ENCODE peak calls at places on chromosomes 7 and 10, in ten cellular contexts. N is AG04450, Z is tibial artery, E is neuronal stem cell, O is astrocyte, T is psoas muscle, V is breast epithelium, I is fibroblast of lung, U is ascending aorta, F is heart right ventricle. X is an unnamed sample.
A peak's percentile ranks its signal among the peaks of the same experiment; 100 is the strongest.

GRCh38 chr7:37234928-37235327 is 213.7 kb downstream of the ELMO1 start:
- DNase-seq in N (no peak), V (no peak), O (no peak), Z (no peak), U (no peak), F (no peak), I (no peak), E (peak; percentile 26), T (no peak), X (no peak)

GRCh38 chr10:76311752-76312699 is 880.6 kb downstream of the LRMDA start:
- DNase-seq in I (no peak), E (no peak), T (no peak), N (no peak), Z (peak; percentile 72), U (no peak), V (no peak), O (no peak), F (peak; percentile 27), X (no peak)

GRCh38 chr7:42868456-42868855 is 43.4 kb downstream of the C7orf25 start:
- DNase-seq in T (no peak), V (no peak), E (no peak), U (no peak), Z (no peak), F (no peak), I (peak; percentile 55), O (peak; percentile 47), N (no peak), X (no peak)

GRCh38 chr7:83337050-83337449 is 174.4 kb upstream of the PCLO start:
- DNase-seq in V (no peak), E (no peak), T (no peak), N (no peak), O (no peak), I (no peak), Z (no peak), F (no peak), U (no peak), X (no peak)

GRCh38 chr10:104614245-104614831 is 26.8 kb upstream of the SORCS3 start:
- DNase-seq in F (no peak), N (no peak), V (no peak), T (no peak), O (no peak), U (no peak), E (no peak), I (no peak), Z (no peak), X (no peak)

GRCh38 chr10:60140681-60141632 is 234.6 kb upstream of the CCDC6 start:
- DNase-seq in Z (no peak), T (no peak), O (peak; percentile 53), U (no peak), N (no peak), V (no peak), E (peak; percentile 77), F (peak; percentile 11), I (peak; percentile 65), X (no peak)

GRCh38 chr10:100186813-100187212 is 984 bp upstream of the ERLIN1 start:
- DNase-seq in N (no peak), E (no peak), O (no peak), I (no peak), V (no peak), T (peak; percentile 15), F (no peak), U (no peak), Z (no peak), X (no peak)

GRCh38 chr7:50851451-50851850 is 68.8 kb upstream of the GRB10 start:
- DNase-seq in O (peak; percentile 82), U (no peak), T (no peak), Z (no peak), I (peak; percentile 83), F (no peak), V (no peak), E (no peak), N (no peak), X (no peak)

GRCh38 chr7:49850921-49851613 is 77.6 kb downstream of the VWC2 start:
- DNase-seq in U (no peak), E (no peak), O (no peak), T (no peak), V (no peak), F (no peak), N (no peak), Z (no peak), I (no peak), X (no peak)

GRCh38 chr10:24114561-24114960 is 94.4 kb upstream of the KIAA1217 start:
- DNase-seq in T (no peak), I (peak; percentile 23), U (no peak), E (no peak), F (no peak), O (peak; percentile 11), Z (no peak), N (no peak), V (no peak), X (no peak)

GRCh38 chr10:100612601-100613595 is 77.2 kb downstream of the HIF1AN start:
- DNase-seq in Z (no peak), T (no peak), I (no peak), O (no peak), E (no peak), V (no peak), N (no peak), F (no peak), U (no peak), X (no peak)

GRCh38 chr7:64872809-64873500 is 30.1 kb upstream of the ZNF273 start:
- DNase-seq in N (no peak), I (no peak), Z (peak; percentile 42), F (no peak), O (no peak), E (no peak), U (no peak), T (no peak), V (no peak), X (peak; percentile 25)

GRCh38 chr7:6234384-6234783 is 38.0 kb downstream of the CYTH3 start:
- DNase-seq in V (no peak), I (no peak), F (no peak), E (no peak), T (no peak), N (no peak), U (no peak), O (no peak), Z (no peak), X (no peak)

GRCh38 chr7:129066290-129067131 is 11.6 kb upstream of the TNPO3 start:
- DNase-seq in E (no peak), N (peak; percentile 16), O (peak; percentile 68), V (no peak), Z (no peak), I (peak; percentile 77), U (no peak), T (no peak), F (no peak), X (no peak)
- H3K4me3 ChIP-seq in E (no peak overlapping the region), N (no peak overlapping the region), O (no peak overlapping the region), V (no peak overlapping the region), Z (no peak overlapping the region), I (no peak overlapping the region), U (no peak overlapping the region), T (no peak overlapping the region), F (no peak overlapping the region), X (no peak overlapping the region)

GRCh38 chr10:46026106-46026505 is 4.3 kb downstream of the NCOA4 start:
- DNase-seq in O (no peak), E (no peak), T (no peak), U (no peak), F (no peak), V (no peak), Z (no peak), N (no peak), I (peak; percentile 32), X (no peak)
- H3K27ac ChIP-seq in O (peak overlapping the region; percentile 13), E (no peak overlapping the region), T (peak overlapping the region; percentile 30), U (no peak overlapping the region), F (peak overlapping the region; percentile 44), V (no peak overlapping the region), Z (no peak overlapping the region), N (no peak overlapping the region), I (no peak overlapping the region), X (no peak overlapping the region)

DNA sequence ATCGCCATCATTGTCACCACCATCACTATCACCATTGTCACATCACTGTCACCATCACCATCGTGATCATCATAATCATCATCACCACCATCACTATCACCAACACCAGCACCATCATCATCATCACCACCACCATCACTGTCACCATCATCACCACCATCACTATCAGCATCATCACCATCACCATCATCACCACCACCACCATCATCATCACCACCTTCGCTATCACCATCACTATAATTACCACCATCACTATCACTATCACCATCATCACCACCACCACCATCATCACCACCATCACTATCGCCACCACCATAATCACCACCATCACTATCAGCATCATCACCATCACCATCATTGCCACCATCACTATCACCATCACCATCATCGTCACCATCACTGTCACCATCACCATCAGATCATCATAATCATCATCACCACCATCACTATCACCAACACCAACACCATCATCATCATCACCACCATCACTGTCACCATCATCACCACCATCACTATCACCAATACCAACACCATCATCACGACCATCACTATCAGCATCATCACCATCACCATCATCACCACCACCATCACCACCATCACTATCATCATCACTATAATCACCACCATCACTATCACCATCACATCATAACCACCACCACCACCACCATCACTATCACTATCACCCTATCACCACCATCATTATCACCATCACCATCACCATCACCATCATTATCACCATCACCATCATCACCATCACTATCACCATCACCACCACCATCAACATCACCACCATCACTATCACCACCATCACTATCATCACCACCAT is 6.0 kb upstream of the GNA12 start:
- DNase-seq in O (no peak), F (no peak), Z (no peak), I (no peak), N (no peak), T (no peak), V (no peak), E (no peak), U (no peak), X (no peak)
- H3K4me3 ChIP-seq in O (no peak overlapping the region), F (no peak overlapping the region), Z (no peak overlapping the region), I (no peak overlapping the region), N (no peak overlapping the region), T (no peak overlapping the region), V (no peak overlapping the region), E (no peak overlapping the region), U (no peak overlapping the region), X (no peak overlapping the region)

DNA sequence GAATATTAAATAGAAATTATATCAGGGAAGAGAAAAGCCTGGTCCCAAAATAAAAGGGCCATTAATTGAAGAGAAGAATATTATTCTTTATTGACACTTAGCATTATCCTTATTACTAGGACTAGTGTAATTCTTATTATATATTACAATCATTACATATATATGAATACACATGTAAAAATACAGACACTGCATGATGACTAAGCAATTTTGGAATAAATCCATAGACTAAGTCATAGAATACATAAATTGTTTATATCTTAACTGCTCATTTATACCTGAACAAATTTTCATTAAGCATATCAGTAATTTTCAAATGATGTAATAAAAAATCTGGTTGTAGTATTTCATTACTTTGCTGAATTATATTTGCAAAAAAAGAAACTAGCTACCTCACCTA is 29.7 kb upstream of the SLC13A1 start:
- DNase-seq in E (no peak), N (no peak), T (no peak), I (no peak), U (no peak), Z (no peak), V (no peak), O (no peak), F (no peak), X (no peak)
- H3K27ac ChIP-seq in E (no peak overlapping the region), N (no peak overlapping the region), T (no peak overlapping the region), I (no peak overlapping the region), U (no peak overlapping the region), Z (no peak overlapping the region), V (no peak overlapping the region), O (no peak overlapping the region), F (no peak overlapping the region), X (no peak overlapping the region)